ENCODE peak calls at places on chromosomes 2 and 18, in six cellular contexts. One of them, this sample, is unnamed.

GRCh38 chr2:69948032-69948962 is 13.1 kb downstream of the ASPRV1 start:
- DNase-seq in NCI-H774: no peak
- DNase-seq in CD8-positive, alpha-beta memory T cell: no peak
- DNase-seq in cardiac septum: no peak
- DNase-seq in T-helper 9 cell: no peak
- DNase-seq in NCI-H69: peak; percentile 35
- DNase-seq in this sample: no peak

GRCh38 chr2:232659359-232659758 is 26.0 kb downstream of the EFHD1 start:
- DNase-seq in NCI-H774: no peak
- DNase-seq in CD8-positive, alpha-beta memory T cell: no peak
- DNase-seq in cardiac septum: no peak
- DNase-seq in T-helper 9 cell: no peak
- DNase-seq in NCI-H69: peak; percentile 60
- DNase-seq in this sample: no peak

GRCh38 chr18:51603551-51603950 is 406.1 kb upstream of the MEX3C start:
- DNase-seq in NCI-H774: no peak
- DNase-seq in CD8-positive, alpha-beta memory T cell: no peak
- DNase-seq in cardiac septum: no peak
- DNase-seq in T-helper 9 cell: no peak
- DNase-seq in NCI-H69: peak; percentile 95
- DNase-seq in this sample: no peak

GRCh38 chr2:44233450-44234128 is 41.7 kb upstream of the SLC3A1 start:
- DNase-seq in NCI-H774: peak; percentile 43
- DNase-seq in CD8-positive, alpha-beta memory T cell: no peak
- DNase-seq in cardiac septum: no peak
- DNase-seq in T-helper 9 cell: no peak
- DNase-seq in NCI-H69: peak; percentile 60
- DNase-seq in this sample: no peak

GRCh38 chr2:178700922-178701342 is 106.3 kb downstream of the TTN start:
- DNase-seq in NCI-H774: no peak
- DNase-seq in CD8-positive, alpha-beta memory T cell: peak; percentile 15
- DNase-seq in cardiac septum: no peak
- DNase-seq in T-helper 9 cell: no peak
- DNase-seq in NCI-H69: peak; percentile 21
- DNase-seq in this sample: no peak

GRCh38 chr2:221731432-221731831 is 159.3 kb upstream of the EPHA4 start:
- DNase-seq in NCI-H774: no peak
- DNase-seq in CD8-positive, alpha-beta memory T cell: no peak
- DNase-seq in cardiac septum: no peak
- DNase-seq in T-helper 9 cell: no peak
- DNase-seq in NCI-H69: peak; percentile 1
- DNase-seq in this sample: no peak

GRCh38 chr2:240987588-240987987 is 10.8 kb upstream of the SNED1 start:
- DNase-seq in NCI-H774: no peak
- DNase-seq in CD8-positive, alpha-beta memory T cell: no peak
- DNase-seq in cardiac septum: peak; percentile 77
- DNase-seq in T-helper 9 cell: no peak
- DNase-seq in NCI-H69: no peak
- DNase-seq in this sample: no peak

GRCh38 chr2:27372937-27373336 is 2.5 kb downstream of the SNX17 start:
- DNase-seq in NCI-H774: no peak
- DNase-seq in CD8-positive, alpha-beta memory T cell: no peak
- DNase-seq in cardiac septum: no peak
- DNase-seq in T-helper 9 cell: no peak
- DNase-seq in NCI-H69: no peak
- DNase-seq in this sample: no peak

GRCh38 chr2:44582363-44583008 is 220.7 kb downstream of the CAMKMT start:
- DNase-seq in NCI-H774: no peak
- DNase-seq in CD8-positive, alpha-beta memory T cell: no peak
- DNase-seq in cardiac septum: no peak
- DNase-seq in T-helper 9 cell: no peak
- DNase-seq in NCI-H69: no peak
- DNase-seq in this sample: no peak

GRCh38 chr18:27181726-27182125 is 3.4 kb downstream of the CHST9 start:
- DNase-seq in NCI-H774: no peak
- DNase-seq in CD8-positive, alpha-beta memory T cell: no peak
- DNase-seq in cardiac septum: no peak
- DNase-seq in T-helper 9 cell: no peak
- DNase-seq in NCI-H69: peak; percentile 86
- DNase-seq in this sample: no peak

GRCh38 chr2:191728710-191729597 is 51.0 kb downstream of the NABP1 start:
- DNase-seq in NCI-H774: no peak
- DNase-seq in CD8-positive, alpha-beta memory T cell: no peak
- DNase-seq in cardiac septum: no peak
- DNase-seq in T-helper 9 cell: no peak
- DNase-seq in NCI-H69: no peak
- DNase-seq in this sample: no peak

GRCh38 chr2:172972005-172972619 is 103.5 kb upstream of the MAP3K20 start:
- DNase-seq in NCI-H774: no peak
- DNase-seq in CD8-positive, alpha-beta memory T cell: no peak
- DNase-seq in cardiac septum: no peak
- DNase-seq in T-helper 9 cell: peak; percentile 4
- DNase-seq in NCI-H69: peak; percentile 68
- DNase-seq in this sample: peak; percentile 6

GRCh38 chr2:145027073-145027459 is 507.1 kb upstream of the ZEB2 start:
- DNase-seq in NCI-H774: no peak
- DNase-seq in CD8-positive, alpha-beta memory T cell: no peak
- DNase-seq in cardiac septum: no peak
- DNase-seq in T-helper 9 cell: no peak
- DNase-seq in NCI-H69: no peak
- DNase-seq in this sample: no peak

This sample was measured in CD4-positive, alpha-beta T cell.